ENCODE peak calls at places on chromosomes 7 and 10, in seven cellular contexts. U, E, T, G, C, I and Q are unnamed samples.

GRCh38 chr10:22620140-22620857 is 94.1 kb downstream of the PIP4K2A start:
- DNase-seq in E (peak; percentile 66), C (no peak), G (no peak), U (peak; percentile 73), T (no peak), I (peak; percentile 90), Q (peak; percentile 72)

GRCh38 chr7:157759246-157759805 is 422.5 kb downstream of the DNAJB6 start:
- DNase-seq in C (no peak), T (no peak), E (no peak), I (no peak), G (no peak), U (peak; percentile 24), Q (no peak)

GRCh38 chr10:48608926-48609325 is 4.1 kb upstream of the ARHGAP22 start:
- DNase-seq in C (no peak), T (no peak), G (no peak), U (no peak), E (no peak), I (no peak), Q (no peak)

GRCh38 chr10:6721964-6722615 is 142.0 kb upstream of the PRKCQ start:
- DNase-seq in T (no peak), G (no peak), E (no peak), C (no peak), I (peak; percentile 83), U (no peak), Q (peak; percentile 89)

GRCh38 chr10:64209574-64209973 is 688.4 kb downstream of the REEP3 start:
- DNase-seq in T (no peak), C (no peak), I (no peak), E (no peak), G (no peak), U (no peak), Q (no peak)

GRCh38 chr7:47392241-47392759 is 189.6 kb downstream of the TNS3 start:
- DNase-seq in E (no peak), I (no peak), T (peak; percentile 32), G (no peak), C (no peak), U (no peak), Q (no peak)

GRCh38 chr10:86963341-86963919 is 4.9 kb upstream of the ADIRF start:
- DNase-seq in G (no peak), C (no peak), U (no peak), T (no peak), I (no peak), E (no peak), Q (no peak)

GRCh38 chr7:47361746-47362215 is 220.1 kb downstream of the TNS3 start:
- DNase-seq in U (no peak), C (no peak), T (no peak), I (no peak), G (no peak), E (peak; percentile 51), Q (peak; percentile 96)

GRCh38 chr10:123538401-123539320 is 127.5 kb upstream of the GPR26 start:
- DNase-seq in T (no peak), U (no peak), I (no peak), C (no peak), G (no peak), E (no peak), Q (no peak)

GRCh38 chr7:104548861-104549260 is 220.5 kb downstream of the LHFPL3 start:
- DNase-seq in E (no peak), C (no peak), U (no peak), T (no peak), I (no peak), G (no peak), Q (no peak)

GRCh38 chr7:88927-89921 is 103.1 kb upstream of the FAM20C start:
- DNase-seq in I (no peak), E (peak; percentile 22), C (no peak), T (no peak), G (no peak), U (no peak), Q (peak; percentile 41)

GRCh38 chr7:134792968-134793367 is 13.5 kb downstream of the CALD1 start:
- DNase-seq in E (peak; percentile 8), I (no peak), T (no peak), U (no peak), C (no peak), G (no peak), Q (no peak)

DNA sequence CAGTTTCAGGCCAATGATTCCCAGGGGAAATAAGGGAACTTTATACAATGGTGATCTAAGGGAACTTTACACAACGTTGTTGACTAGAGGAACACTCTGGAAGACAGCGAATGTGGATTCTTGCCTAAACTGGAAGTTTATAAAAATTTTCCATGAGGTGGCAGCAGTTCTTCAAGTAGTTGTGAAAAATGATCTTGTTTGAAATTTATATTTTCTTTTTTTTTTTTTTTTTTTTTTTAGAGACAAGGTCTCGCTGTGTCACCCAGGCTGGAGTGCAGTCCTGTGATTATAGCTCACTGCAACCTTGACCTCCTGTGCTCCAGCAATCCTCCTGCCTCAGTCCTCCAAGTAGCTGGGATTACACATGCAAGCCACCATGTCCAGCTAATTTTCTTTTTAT is 32.1 kb upstream of the GTF2I start:
- DNase-seq in U (no peak), G (no peak), C (no peak), I (peak; percentile 53), T (no peak), E (peak; percentile 32), Q (no peak)
- TF ChIP-seq CTCF in U (peak; percentile 21), G (no peak), C (peak; percentile 29), I (peak; percentile 46), T (no peak), E (no peak), Q (peak; percentile 47)

DNA sequence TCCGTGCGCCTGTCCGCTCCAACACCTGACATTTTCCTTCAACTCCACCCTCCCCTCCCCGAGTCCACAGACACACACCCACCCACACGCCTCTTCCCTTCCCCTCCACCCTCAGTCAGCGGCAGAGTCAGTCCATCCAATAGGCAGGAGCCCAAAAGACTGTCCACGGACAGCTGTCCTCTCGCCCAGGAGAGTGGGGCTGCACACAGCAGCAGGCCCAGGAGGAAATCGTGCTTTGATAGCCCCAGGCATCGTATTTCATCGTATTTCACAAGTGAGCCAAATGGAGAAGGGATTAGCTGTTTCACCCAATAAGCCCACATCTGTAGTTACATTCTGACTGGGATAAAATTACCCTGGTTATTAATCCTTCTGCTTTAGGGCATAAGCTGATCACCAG is 285.1 kb downstream of the ZEB1 start:
- DNase-seq in T (no peak), E (no peak), C (no peak), I (no peak), U (no peak), G (peak; percentile 46), Q (peak; percentile 31)
- H3K27ac ChIP-seq in T (peak overlapping the region; percentile 99), E (no peak overlapping the region), C (no peak overlapping the region), I (peak overlapping the region; percentile 93), U (peak overlapping the region; percentile 84), G (peak overlapping the region; percentile 69), Q (no peak overlapping the region)

GRCh38 chr7:128425851-128426250 is 16.1 kb upstream of the IMPDH1 start:
- DNase-seq in C (peak; percentile 56), T (no peak), I (peak; percentile 67), E (peak; percentile 66), U (peak; percentile 71), G (peak; percentile 79), Q (no peak)
- TF ChIP-seq CTCF in C (peak; percentile 96), T (peak; percentile 87), I (peak; percentile 88), E (peak; percentile 55), U (peak; percentile 95), G (peak; percentile 92), Q (peak; percentile 92)

GRCh38 chr10:78177013-78177370 is 143.3 kb downstream of the RPS24 start:
- DNase-seq in G (no peak), U (no peak), E (no peak), T (no peak), C (no peak), I (no peak), Q (no peak)
- H3K27ac ChIP-seq in G (no peak overlapping the region), U (no peak overlapping the region), E (no peak overlapping the region), T (no peak overlapping the region), C (no peak overlapping the region), I (no peak overlapping the region), Q (no peak overlapping the region)

GRCh38 chr7:42574693-42575084 is 337.2 kb downstream of the C7orf25 start:
- DNase-seq in U (no peak), C (no peak), E (no peak), T (no peak), I (no peak), G (no peak), Q (no peak)
- TF ChIP-seq CTCF in U (no peak), C (no peak), E (no peak), T (no peak), I (no peak), G (peak; percentile 46), Q (peak; percentile 66)

DNA sequence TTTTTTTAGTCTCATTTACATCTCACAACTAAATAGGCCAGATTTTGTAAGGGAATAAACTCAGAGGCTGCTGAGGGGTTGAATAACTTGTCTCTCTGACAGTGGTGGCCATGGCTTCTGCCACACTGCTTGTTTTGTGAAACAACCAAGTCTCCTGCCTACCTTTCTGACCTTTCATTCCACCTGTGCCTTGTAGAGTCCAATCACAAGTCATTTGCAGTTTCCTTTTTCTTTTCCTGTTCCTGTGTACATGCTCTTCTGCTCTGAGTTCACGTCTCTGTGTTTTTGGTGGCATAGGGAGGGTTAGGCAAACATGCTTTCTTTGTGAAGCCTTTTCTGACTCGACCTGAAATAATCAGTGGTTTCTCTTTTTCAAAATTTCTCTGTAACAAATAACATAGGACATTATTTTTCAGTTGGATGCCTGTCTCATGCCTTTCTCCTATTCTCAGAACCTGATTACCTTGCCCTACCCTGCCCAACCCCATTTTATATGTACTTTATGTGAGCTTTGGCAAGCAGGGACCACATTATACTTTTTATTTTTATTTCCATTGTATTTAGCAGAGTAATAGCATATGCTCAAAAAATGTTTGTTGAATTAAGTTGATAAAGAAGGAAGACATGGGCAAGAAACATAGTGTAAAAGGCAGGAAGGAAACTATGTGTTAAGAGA is 81.7 kb downstream of the HDAC9 start:
- DNase-seq in U (no peak), E (no peak), G (no peak), T (no peak), C (no peak), I (no peak), Q (no peak)
- H3K27ac ChIP-seq in U (no peak overlapping the region), E (no peak overlapping the region), G (no peak overlapping the region), T (no peak overlapping the region), C (no peak overlapping the region), I (no peak overlapping the region), Q (no peak overlapping the region)